ENCODE peak calls at places on chromosomes 7 and 10, in six cellular contexts. One of them, this sample, is unnamed.

GRCh38 chr10:99945286-99945685 is 64.5 kb downstream of the DNMBP start:
- DNase-seq in astrocyte of the spinal cord: peak
- DNase-seq in choroid plexus epithelial cell: peak
- DNase-seq in HFFc6: peak
- DNase-seq in brain microvascular endothelial cell: peak
- DNase-seq in CD4-positive, alpha-beta T cell: no peak
- DNase-seq in this sample: no peak

GRCh38 chr10:98456043-98456570 is 9.4 kb upstream of the HPS1 start:
- DNase-seq in astrocyte of the spinal cord: no peak
- DNase-seq in choroid plexus epithelial cell: no peak
- DNase-seq in HFFc6: no peak
- DNase-seq in brain microvascular endothelial cell: no peak
- DNase-seq in CD4-positive, alpha-beta T cell: no peak
- DNase-seq in this sample: no peak

GRCh38 chr7:45680776-45681175 is 106.6 kb downstream of the ADCY1 start:
- DNase-seq in astrocyte of the spinal cord: no peak
- DNase-seq in choroid plexus epithelial cell: no peak
- DNase-seq in HFFc6: no peak
- DNase-seq in brain microvascular endothelial cell: no peak
- DNase-seq in CD4-positive, alpha-beta T cell: no peak
- DNase-seq in this sample: no peak

GRCh38 chr10:57628592-57629284 is 639.0 kb downstream of the IPMK start:
- DNase-seq in astrocyte of the spinal cord: no peak
- DNase-seq in choroid plexus epithelial cell: no peak
- DNase-seq in HFFc6: no peak
- DNase-seq in brain microvascular endothelial cell: no peak
- DNase-seq in CD4-positive, alpha-beta T cell: no peak
- DNase-seq in this sample: no peak

GRCh38 chr10:118793545-118793944 is 38.8 kb upstream of the CACUL1 start:
- DNase-seq in astrocyte of the spinal cord: no peak
- DNase-seq in choroid plexus epithelial cell: no peak
- DNase-seq in HFFc6: no peak
- DNase-seq in brain microvascular endothelial cell: no peak
- DNase-seq in CD4-positive, alpha-beta T cell: no peak
- DNase-seq in this sample: no peak

GRCh38 chr10:58515296-58515956 is 2.8 kb downstream of the BICC1 start:
- DNase-seq in astrocyte of the spinal cord: peak
- DNase-seq in choroid plexus epithelial cell: no peak
- DNase-seq in HFFc6: no peak
- DNase-seq in brain microvascular endothelial cell: no peak
- DNase-seq in CD4-positive, alpha-beta T cell: no peak
- DNase-seq in this sample: no peak

GRCh38 chr7:22808140-22808539 is 14.5 kb downstream of the TOMM7 start:
- DNase-seq in astrocyte of the spinal cord: no peak
- DNase-seq in choroid plexus epithelial cell: no peak
- DNase-seq in HFFc6: no peak
- DNase-seq in brain microvascular endothelial cell: no peak
- DNase-seq in CD4-positive, alpha-beta T cell: no peak
- DNase-seq in this sample: no peak

GRCh38 chr7:73839743-73840714 is 2.3 kb downstream of the METTL27 start:
- DNase-seq in astrocyte of the spinal cord: no peak
- DNase-seq in choroid plexus epithelial cell: no peak
- DNase-seq in HFFc6: no peak
- DNase-seq in brain microvascular endothelial cell: no peak
- DNase-seq in CD4-positive, alpha-beta T cell: no peak
- DNase-seq in this sample: no peak

GRCh38 chr7:105399043-105399725 is 10.5 kb upstream of the SRPK2 start:
- DNase-seq in astrocyte of the spinal cord: peak
- DNase-seq in choroid plexus epithelial cell: peak
- DNase-seq in HFFc6: peak
- DNase-seq in brain microvascular endothelial cell: no peak
- DNase-seq in CD4-positive, alpha-beta T cell: no peak
- DNase-seq in this sample: no peak

GRCh38 chr7:103387267-103387666 is 39.8 kb downstream of the PSMC2 start:
- DNase-seq in astrocyte of the spinal cord: no peak
- DNase-seq in choroid plexus epithelial cell: no peak
- DNase-seq in HFFc6: no peak
- DNase-seq in brain microvascular endothelial cell: no peak
- DNase-seq in CD4-positive, alpha-beta T cell: no peak
- DNase-seq in this sample: no peak

GRCh38 chr10:119253433-119254174 is 46.2 kb downstream of the GRK5 start:
- DNase-seq in astrocyte of the spinal cord: peak
- DNase-seq in choroid plexus epithelial cell: peak
- DNase-seq in HFFc6: peak
- DNase-seq in brain microvascular endothelial cell: peak
- DNase-seq in CD4-positive, alpha-beta T cell: no peak
- DNase-seq in this sample: no peak

GRCh38 chr7:98831641-98832221 is 38.1 kb downstream of the TMEM130 start:
- DNase-seq in astrocyte of the spinal cord: peak
- DNase-seq in choroid plexus epithelial cell: peak
- DNase-seq in HFFc6: peak
- DNase-seq in brain microvascular endothelial cell: peak
- DNase-seq in CD4-positive, alpha-beta T cell: peak
- DNase-seq in this sample: peak

GRCh38 chr7:82600601-82601000 is 157.0 kb upstream of the CACNA2D1 start:
- DNase-seq in astrocyte of the spinal cord: no peak
- DNase-seq in choroid plexus epithelial cell: peak
- DNase-seq in HFFc6: no peak
- DNase-seq in brain microvascular endothelial cell: no peak
- DNase-seq in CD4-positive, alpha-beta T cell: no peak
- DNase-seq in this sample: no peak

GRCh38 chr7:49255061-49255460 is 330.7 kb downstream of the CDC14C start:
- DNase-seq in astrocyte of the spinal cord: peak
- DNase-seq in choroid plexus epithelial cell: no peak
- DNase-seq in HFFc6: no peak
- DNase-seq in brain microvascular endothelial cell: no peak
- DNase-seq in CD4-positive, alpha-beta T cell: no peak
- DNase-seq in this sample: no peak

GRCh38 chr10:116014326-116014725 is 258.7 kb downstream of the GFRA1 start:
- DNase-seq in astrocyte of the spinal cord: no peak
- DNase-seq in choroid plexus epithelial cell: no peak
- DNase-seq in HFFc6: no peak
- DNase-seq in brain microvascular endothelial cell: no peak
- DNase-seq in CD4-positive, alpha-beta T cell: no peak
- DNase-seq in this sample: no peak

GRCh38 chr7:20607216-20607615 is 8.3 kb upstream of the ABCB5 start:
- DNase-seq in astrocyte of the spinal cord: no peak
- DNase-seq in choroid plexus epithelial cell: no peak
- DNase-seq in HFFc6: no peak
- DNase-seq in brain microvascular endothelial cell: no peak
- DNase-seq in CD4-positive, alpha-beta T cell: no peak
- DNase-seq in this sample: no peak

GRCh38 chr7:146176790-146177189 is 60.2 kb downstream of the CNTNAP2 start:
- DNase-seq in astrocyte of the spinal cord: no peak
- DNase-seq in choroid plexus epithelial cell: no peak
- DNase-seq in HFFc6: no peak
- DNase-seq in brain microvascular endothelial cell: no peak
- DNase-seq in CD4-positive, alpha-beta T cell: no peak
- DNase-seq in this sample: no peak

GRCh38 chr10:31978158-31978483 is 49.5 kb upstream of the ARHGAP12 start:
- DNase-seq in astrocyte of the spinal cord: no peak
- DNase-seq in choroid plexus epithelial cell: no peak
- DNase-seq in HFFc6: no peak
- DNase-seq in brain microvascular endothelial cell: no peak
- DNase-seq in CD4-positive, alpha-beta T cell: no peak
- DNase-seq in this sample: no peak

GRCh38 chr10:30538086-30538485 is 91.5 kb downstream of the LYZL2 start:
- DNase-seq in astrocyte of the spinal cord: peak
- DNase-seq in choroid plexus epithelial cell: peak
- DNase-seq in HFFc6: no peak
- DNase-seq in brain microvascular endothelial cell: peak
- DNase-seq in CD4-positive, alpha-beta T cell: no peak
- DNase-seq in this sample: no peak

GRCh38 chr10:15515207-15515606 is 144.1 kb upstream of the FAM171A1 start:
- DNase-seq in astrocyte of the spinal cord: no peak
- DNase-seq in choroid plexus epithelial cell: no peak
- DNase-seq in HFFc6: no peak
- DNase-seq in brain microvascular endothelial cell: no peak
- DNase-seq in CD4-positive, alpha-beta T cell: no peak
- DNase-seq in this sample: no peak

GRCh38 chr10:65811931-65812525 is 1113.8 kb upstream of the LRRTM3 start:
- DNase-seq in astrocyte of the spinal cord: no peak
- DNase-seq in choroid plexus epithelial cell: no peak
- DNase-seq in HFFc6: no peak
- DNase-seq in brain microvascular endothelial cell: no peak
- DNase-seq in CD4-positive, alpha-beta T cell: no peak
- DNase-seq in this sample: no peak

GRCh38 chr7:158076215-158076614 is 511.4 kb downstream of the PTPRN2 start:
- DNase-seq in astrocyte of the spinal cord: no peak
- DNase-seq in choroid plexus epithelial cell: no peak
- DNase-seq in HFFc6: no peak
- DNase-seq in brain microvascular endothelial cell: no peak
- DNase-seq in CD4-positive, alpha-beta T cell: no peak
- DNase-seq in this sample: no peak

GRCh38 chr7:98996162-98996552 is 117.8 kb downstream of the TRRAP start:
- DNase-seq in astrocyte of the spinal cord: no peak
- DNase-seq in choroid plexus epithelial cell: no peak
- DNase-seq in HFFc6: no peak
- DNase-seq in brain microvascular endothelial cell: no peak
- DNase-seq in CD4-positive, alpha-beta T cell: no peak
- DNase-seq in this sample: no peak

GRCh38 chr7:121752706-121753105 is 120.3 kb upstream of the PTPRZ1 start:
- DNase-seq in astrocyte of the spinal cord: peak
- DNase-seq in choroid plexus epithelial cell: peak
- DNase-seq in HFFc6: no peak
- DNase-seq in brain microvascular endothelial cell: no peak
- DNase-seq in CD4-positive, alpha-beta T cell: no peak
- DNase-seq in this sample: no peak
- TF ChIP-seq CTCF in astrocyte of the spinal cord: peak
- TF ChIP-seq CTCF in choroid plexus epithelial cell: peak
- TF ChIP-seq CTCF in HFFc6: peak
- TF ChIP-seq CTCF in brain microvascular endothelial cell: peak
- TF ChIP-seq CTCF in CD4-positive, alpha-beta T cell: no peak
- TF ChIP-seq CTCF in this sample: no peak

DNA sequence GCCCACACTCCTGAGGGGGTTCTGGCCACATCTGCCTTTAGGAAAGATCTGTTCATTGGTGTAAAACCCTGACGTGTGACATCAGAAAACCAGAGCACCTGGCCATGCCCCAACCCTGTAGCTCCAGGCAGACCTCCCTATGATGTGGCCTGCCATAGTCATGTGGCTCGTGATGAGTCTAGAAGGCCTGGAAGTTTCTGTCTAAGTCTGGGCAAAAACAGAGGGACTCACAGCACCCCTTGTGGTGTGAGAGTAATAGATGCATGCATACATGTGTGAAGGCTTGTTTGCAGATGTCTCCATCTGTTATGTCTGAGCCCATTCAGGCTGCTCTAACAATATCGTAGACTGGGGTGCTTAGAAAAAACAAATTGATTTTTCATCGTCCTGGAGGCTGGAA is 309.3 kb downstream of the PAXIP1 start:
- DNase-seq in astrocyte of the spinal cord: no peak
- DNase-seq in choroid plexus epithelial cell: no peak
- DNase-seq in HFFc6: no peak
- DNase-seq in brain microvascular endothelial cell: no peak
- DNase-seq in CD4-positive, alpha-beta T cell: no peak
- DNase-seq in this sample: no peak
- TF ChIP-seq CTCF in astrocyte of the spinal cord: no peak
- TF ChIP-seq CTCF in choroid plexus epithelial cell: no peak
- TF ChIP-seq CTCF in HFFc6: no peak
- TF ChIP-seq CTCF in brain microvascular endothelial cell: no peak
- TF ChIP-seq CTCF in CD4-positive, alpha-beta T cell: no peak
- TF ChIP-seq CTCF in this sample: no peak

GRCh38 chr7:101598422-101598957 is 30.6 kb downstream of the MYL10 start:
- DNase-seq in astrocyte of the spinal cord: no peak
- DNase-seq in choroid plexus epithelial cell: no peak
- DNase-seq in HFFc6: no peak
- DNase-seq in brain microvascular endothelial cell: no peak
- DNase-seq in CD4-positive, alpha-beta T cell: no peak
- DNase-seq in this sample: no peak

GRCh38 chr7:101599787-101600186 is 29.3 kb downstream of the MYL10 start:
- DNase-seq in astrocyte of the spinal cord: no peak
- DNase-seq in choroid plexus epithelial cell: no peak
- DNase-seq in HFFc6: no peak
- DNase-seq in brain microvascular endothelial cell: no peak
- DNase-seq in CD4-positive, alpha-beta T cell: no peak
- DNase-seq in this sample: no peak

GRCh38 chr7:101596898-101597297 is 32.2 kb downstream of the MYL10 start:
- DNase-seq in astrocyte of the spinal cord: no peak
- DNase-seq in choroid plexus epithelial cell: no peak
- DNase-seq in HFFc6: no peak
- DNase-seq in brain microvascular endothelial cell: no peak
- DNase-seq in CD4-positive, alpha-beta T cell: no peak
- DNase-seq in this sample: no peak

GRCh38 chr7:101597941-101598340 is 31.2 kb downstream of the MYL10 start:
- DNase-seq in astrocyte of the spinal cord: no peak
- DNase-seq in choroid plexus epithelial cell: no peak
- DNase-seq in HFFc6: no peak
- DNase-seq in brain microvascular endothelial cell: no peak
- DNase-seq in CD4-positive, alpha-beta T cell: no peak
- DNase-seq in this sample: no peak

DNA sequence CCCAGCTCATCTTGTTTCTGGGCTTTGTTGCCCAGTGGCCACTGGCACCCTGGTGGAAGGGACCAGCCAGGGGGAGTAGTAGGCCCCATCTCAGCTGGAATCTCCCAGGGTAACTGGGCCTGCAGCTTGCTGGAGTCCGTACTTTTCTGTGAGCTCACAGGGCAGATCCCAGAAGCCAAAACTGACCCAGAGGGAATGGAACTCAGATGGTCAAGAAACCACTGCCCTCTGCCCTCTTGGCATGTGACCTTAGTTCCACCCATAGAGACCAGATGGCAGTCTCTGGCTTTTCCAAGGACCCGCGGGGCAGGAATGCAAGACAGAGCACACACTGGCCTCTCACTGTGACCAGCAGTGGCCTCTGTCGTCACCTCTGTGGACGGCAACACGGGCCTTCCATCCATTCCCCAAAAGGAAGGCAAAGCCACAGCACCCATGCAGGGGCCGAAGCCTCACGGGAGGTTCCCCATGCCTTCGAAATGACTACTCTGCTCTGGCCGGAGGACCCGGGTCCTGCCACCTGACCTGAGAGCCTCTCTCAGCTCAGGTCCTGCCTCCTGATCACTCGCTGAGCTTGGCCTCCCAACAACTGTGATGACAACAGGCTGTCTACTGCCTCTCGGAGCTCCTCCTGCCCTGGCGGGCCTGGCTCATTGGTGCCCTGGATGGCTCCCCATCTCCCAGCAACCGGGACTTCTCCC is 30.0 kb downstream of the MYL10 start:
- DNase-seq in astrocyte of the spinal cord: no peak
- DNase-seq in choroid plexus epithelial cell: no peak
- DNase-seq in HFFc6: no peak
- DNase-seq in brain microvascular endothelial cell: no peak
- DNase-seq in CD4-positive, alpha-beta T cell: no peak
- DNase-seq in this sample: no peak
- TF ChIP-seq CTCF in astrocyte of the spinal cord: no peak
- TF ChIP-seq CTCF in choroid plexus epithelial cell: no peak
- TF ChIP-seq CTCF in HFFc6: peak
- TF ChIP-seq CTCF in brain microvascular endothelial cell: no peak
- TF ChIP-seq CTCF in CD4-positive, alpha-beta T cell: no peak
- TF ChIP-seq CTCF in this sample: no peak

DNA sequence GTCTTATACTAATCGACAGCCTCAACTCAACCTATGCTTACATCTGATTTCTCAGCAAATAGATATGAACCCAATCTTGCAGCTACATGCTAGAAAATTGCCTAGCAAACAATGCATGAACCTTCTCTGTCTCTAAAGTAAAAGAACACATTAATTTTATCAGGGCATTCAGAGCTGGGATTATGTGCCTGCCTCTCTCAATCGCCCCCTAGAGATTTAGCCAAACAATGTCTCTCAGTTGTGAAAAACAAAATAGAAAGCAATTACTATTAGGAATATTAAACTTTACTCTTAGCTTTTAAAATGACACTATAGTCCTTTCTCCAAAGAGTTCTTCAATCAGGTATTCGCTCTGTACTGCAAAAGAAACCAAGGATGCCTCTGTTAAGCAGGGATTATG is 737.1 kb downstream of the PARD3 start:
- DNase-seq in astrocyte of the spinal cord: no peak
- DNase-seq in choroid plexus epithelial cell: peak
- DNase-seq in HFFc6: no peak
- DNase-seq in brain microvascular endothelial cell: no peak
- DNase-seq in CD4-positive, alpha-beta T cell: no peak
- DNase-seq in this sample: no peak
- TF ChIP-seq CTCF in astrocyte of the spinal cord: peak
- TF ChIP-seq CTCF in choroid plexus epithelial cell: peak
- TF ChIP-seq CTCF in HFFc6: peak
- TF ChIP-seq CTCF in brain microvascular endothelial cell: peak
- TF ChIP-seq CTCF in CD4-positive, alpha-beta T cell: no peak
- TF ChIP-seq CTCF in this sample: no peak